ENCODE peak calls at places on chromosomes 3 and 15, in eight cellular contexts. G is H9, Y is WERI-Rb-1, X is PC-9, B is HAP-1, K is heart right ventricle, F is psoas muscle, N is aorta. O is an unnamed sample.
A peak's percentile ranks its signal among the peaks of the same experiment; 100 is the strongest.

GRCh38 chr3:157082305-157082981 is 77.5 kb downstream of the CCNL1 start:
- DNase-seq in Y (no peak), G (no peak), X (peak; percentile 93), K (no peak), N (no peak), B (no peak), F (no peak), O (no peak)

GRCh38 chr3:138213373-138214085 is 26.4 kb downstream of the ARMC8 start:
- DNase-seq in Y (no peak), N (no peak), K (no peak), F (no peak), X (no peak), G (no peak), B (peak; percentile 62), O (no peak)

GRCh38 chr15:94749848-94750617 is 518.7 kb downstream of the MCTP2 start:
- DNase-seq in N (no peak), Y (no peak), F (no peak), B (no peak), X (no peak), G (no peak), K (no peak), O (no peak)

GRCh38 chr3:35781558-35781957 is 142.2 kb downstream of the ARPP21 start:
- DNase-seq in N (no peak), B (no peak), K (no peak), Y (no peak), G (no peak), X (no peak), F (no peak), O (no peak)

GRCh38 chr15:72082176-72082575 is 35.8 kb downstream of the MYO9A start:
- DNase-seq in N (no peak), X (no peak), G (no peak), B (no peak), F (no peak), Y (no peak), K (no peak), O (no peak)

GRCh38 chr3:124448954-124449353 is 281.3 kb upstream of the UMPS start:
- DNase-seq in N (no peak), Y (no peak), K (no peak), B (no peak), G (no peak), X (no peak), F (no peak), O (no peak)

GRCh38 chr15:69193948-69194827 is 33.8 kb downstream of the GLCE start:
- DNase-seq in Y (no peak), N (no peak), G (no peak), X (no peak), K (no peak), B (no peak), F (no peak), O (no peak)

GRCh38 chr3:104886220-104886995 is 480.3 kb upstream of the ALCAM start:
- DNase-seq in F (no peak), K (no peak), Y (no peak), X (no peak), B (no peak), G (no peak), N (no peak), O (no peak)

GRCh38 chr3:72380711-72381508 is 467.3 kb downstream of the SHQ1 start:
- DNase-seq in N (no peak), X (no peak), B (no peak), G (no peak), F (no peak), K (no peak), Y (no peak), O (no peak)

GRCh38 chr3:12471228-12471627 is 13.1 kb upstream of the TSEN2 start:
- DNase-seq in K (no peak), B (no peak), F (no peak), Y (no peak), X (peak; percentile 92), G (no peak), N (no peak), O (no peak)

GRCh38 chr3:17585561-17586325 is 156.7 kb downstream of the TBC1D5 start:
- DNase-seq in X (no peak), G (no peak), Y (no peak), F (no peak), B (no peak), K (no peak), N (no peak), O (no peak)

GRCh38 chr3:17588422-17588821 is 154.0 kb downstream of the TBC1D5 start:
- DNase-seq in Y (no peak), B (no peak), G (no peak), N (no peak), X (no peak), K (no peak), F (no peak), O (no peak)

GRCh38 chr3:17589888-17590287 is 152.5 kb downstream of the TBC1D5 start:
- DNase-seq in B (no peak), X (no peak), K (no peak), G (no peak), N (no peak), F (no peak), Y (no peak), O (no peak)

GRCh38 chr3:17590465-17590864 is 152.0 kb downstream of the TBC1D5 start:
- DNase-seq in N (no peak), G (no peak), Y (no peak), B (no peak), F (no peak), K (no peak), X (no peak), O (no peak)
- H3K9me3 ChIP-seq in N (peaks cover 4% of the 10 kb centered on the region), G (no peaks in the 10 kb centered on the region), Y (peaks cover 7% of the 10 kb centered on the region), B (peaks cover 5% of the 10 kb centered on the region), F (peaks cover 11% of the 10 kb centered on the region), K (peaks cover 37% of the 10 kb centered on the region), X (peaks cover 4% of the 10 kb centered on the region), O (peaks cover 10% of the 10 kb centered on the region)

GRCh38 chr3:13975686-13976085 is 95.8 kb upstream of the WNT7A start:
- DNase-seq in K (no peak), N (no peak), G (no peak), Y (no peak), X (no peak), B (no peak), F (no peak), O (no peak)

GRCh38 chr3:13976469-13976868 is 96.6 kb upstream of the WNT7A start:
- DNase-seq in G (no peak), B (no peak), F (no peak), N (no peak), K (no peak), X (no peak), Y (no peak), O (no peak)

DNA sequence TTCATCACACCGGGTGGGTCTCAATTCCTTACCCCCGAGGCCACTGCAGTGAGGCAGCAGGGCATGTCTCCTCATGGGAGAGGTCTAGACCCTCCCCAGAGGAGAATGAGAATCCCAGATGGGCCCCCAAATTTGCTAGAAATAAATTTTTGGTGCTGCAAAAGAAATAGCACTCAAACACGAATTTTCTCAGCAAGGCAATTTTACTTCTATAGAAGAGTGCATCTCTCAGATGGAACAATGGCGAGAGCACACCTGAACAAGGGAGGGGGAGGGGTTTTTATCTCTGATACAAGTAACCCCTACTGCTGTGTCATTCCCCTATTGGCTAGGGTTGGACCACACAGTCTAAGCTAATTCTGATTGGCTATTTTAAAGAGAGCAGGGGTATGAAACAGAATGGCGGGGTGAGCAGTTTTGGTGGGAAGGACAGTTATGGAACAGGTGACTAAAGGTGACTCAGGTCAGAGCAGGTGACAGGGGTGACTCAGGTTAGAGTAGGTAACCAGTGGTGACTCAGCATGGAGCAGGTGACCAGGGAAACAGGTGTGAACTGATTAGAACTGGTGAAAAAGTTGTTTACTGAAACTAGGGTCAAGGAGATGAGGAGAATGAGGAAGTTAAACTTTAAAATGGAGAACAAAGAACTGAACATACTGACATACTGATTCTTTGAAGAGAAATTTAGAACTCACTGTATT is 93.0 kb upstream of the WNT7A start:
- DNase-seq in N (no peak), B (no peak), Y (no peak), X (no peak), G (no peak), K (no peak), F (no peak), O (no peak)
- H3K9me3 ChIP-seq in N (peaks cover 5% of the 10 kb centered on the region), B (no peaks in the 10 kb centered on the region), Y (peaks cover 26% of the 10 kb centered on the region), X (peaks cover 14% of the 10 kb centered on the region), G (no peaks in the 10 kb centered on the region), K (peaks cover 36% of the 10 kb centered on the region), F (peaks cover 11% of the 10 kb centered on the region), O (peaks cover 7% of the 10 kb centered on the region)

GRCh38 chr15:46735115-46735514 is 982.2 kb upstream of the SEMA6D start:
- DNase-seq in F (no peak), X (no peak), G (no peak), K (no peak), B (no peak), Y (no peak), N (no peak), O (no peak)

DNA sequence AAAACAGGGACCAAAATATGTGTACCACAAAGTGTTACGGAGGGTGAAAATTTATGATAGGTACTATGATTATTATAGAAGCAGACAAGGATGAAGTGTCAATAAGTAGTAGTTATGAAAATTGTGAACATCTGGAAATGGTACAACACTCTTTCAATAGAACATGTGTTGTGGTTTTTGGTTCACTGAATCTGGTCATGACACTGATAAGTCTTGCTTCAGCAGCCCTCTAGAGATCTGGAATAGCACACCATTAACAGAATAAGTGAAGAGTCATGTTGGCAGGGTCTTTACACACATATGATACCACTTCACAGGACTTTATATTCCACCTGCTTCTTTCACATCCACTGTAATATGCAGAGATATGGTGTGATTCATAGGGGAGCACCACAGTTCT is 985.2 kb upstream of the SEMA6D start:
- DNase-seq in B (no peak), X (no peak), G (no peak), F (no peak), N (no peak), Y (no peak), K (no peak), O (no peak)
- H3K9me3 ChIP-seq in B (no peaks in the 10 kb centered on the region), X (no peaks in the 10 kb centered on the region), G (no peaks in the 10 kb centered on the region), F (peaks cover 10% of the 10 kb centered on the region), N (peaks cover 10% of the 10 kb centered on the region), Y (peaks cover 3% of the 10 kb centered on the region), K (peaks cover 31% of the 10 kb centered on the region), O (no peaks in the 10 kb centered on the region)

GRCh38 chr15:52785672-52786406 is 4.3 kb downstream of the ONECUT1 start:
- DNase-seq in K (no peak), Y (no peak), B (no peak), X (no peak), G (no peak), F (no peak), N (no peak), O (no peak)
- H3K9me3 ChIP-seq in K (no peaks in the 10 kb centered on the region), Y (peaks cover 4% of the 10 kb centered on the region), B (no peaks in the 10 kb centered on the region), X (no peaks in the 10 kb centered on the region), G (no peaks in the 10 kb centered on the region), F (no peaks in the 10 kb centered on the region), N (no peaks in the 10 kb centered on the region), O (no peaks in the 10 kb centered on the region)

DNA sequence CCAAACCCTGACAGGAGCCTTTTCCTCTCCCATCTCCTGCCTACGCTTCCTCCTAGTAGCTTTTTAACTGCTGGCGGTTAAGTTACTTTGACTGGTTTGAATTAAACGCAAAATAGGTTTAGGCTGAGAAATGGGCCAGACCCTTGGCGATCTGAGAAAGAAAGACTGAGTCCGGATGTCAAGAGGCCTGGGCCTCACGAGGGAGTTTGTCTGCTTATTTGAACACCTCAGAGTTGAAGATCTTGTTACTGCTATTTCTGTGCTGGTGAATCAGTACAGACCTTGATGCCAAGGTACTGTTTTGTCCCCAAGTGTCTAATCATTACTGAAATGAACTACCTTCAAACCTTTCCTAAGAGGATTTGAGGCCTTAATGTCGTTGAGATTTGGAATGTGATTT is 769 bp upstream of the FMN1 start:
- DNase-seq in F (no peak), K (no peak), Y (peak; percentile 31), X (no peak), N (no peak), G (no peak), B (no peak), O (no peak)
- H3K9me3 ChIP-seq in F (no peaks in the 10 kb centered on the region), K (no peaks in the 10 kb centered on the region), Y (no peaks in the 10 kb centered on the region), X (no peaks in the 10 kb centered on the region), N (no peaks in the 10 kb centered on the region), G (no peaks in the 10 kb centered on the region), B (no peaks in the 10 kb centered on the region), O (no peaks in the 10 kb centered on the region)